ENCODE peak calls at places on chromosomes 11 and 22, in ten cellular contexts. C is ELF-1; B is kidney tubule cell; Y is brain microvascular endothelial cell; D is AG09309; K is hypothalamus; E is activated CD4-positive, alpha-beta T cell treated with anti-CD3 and anti-CD28 coated beads, Interleukin-2, amount 10 ng/mL, durations not matched to agents 7 days and 5 days; R is HAP-1; P is activated naive CD8-positive, alpha-beta T cell treated with anti-CD3 and anti-CD28 coated beads, Interleukin-2, amount 50 U/mL, for 16 hours; Z is activated CD4-positive, alpha-beta memory T cell treated with anti-CD3 and anti-CD28 coated beads for 36 hours. I is an unnamed sample.

GRCh38 chr11:2928605-2929510 is at the start of gene PHLDA2:
- DNase-seq in K (no peak), E (peak; percentile 65), P (no peak), Z (peak; percentile 81), R (no peak), Y (peak; percentile 59), B (peak; percentile 81), C (no peak), D (no peak), I (peak; percentile 52)

GRCh38 chr22:46108564-46109473 is 41.5 kb upstream of the PPARA start:
- DNase-seq in B (peak; percentile 69), C (peak; percentile 69), P (no peak), Z (no peak), D (no peak), E (no peak), R (peak; percentile 61), K (no peak), Y (no peak), I (peak; percentile 48)

GRCh38 chr11:15943418-15944197 is 412.7 kb downstream of the SOX6 start:
- DNase-seq in E (no peak), D (no peak), Z (no peak), K (no peak), B (no peak), R (no peak), Y (no peak), C (no peak), P (no peak), I (no peak)

GRCh38 chr11:46865340-46865739 is 19.3 kb upstream of the CKAP5 start:
- DNase-seq in C (no peak), Z (no peak), K (no peak), Y (peak; percentile 66), E (no peak), R (no peak), P (no peak), B (no peak), D (peak; percentile 25), I (peak; percentile 66)

GRCh38 chr22:50250555-50251471 is at the start of gene HDAC10:
- DNase-seq in Y (peak; percentile 67), Z (peak; percentile 91), C (peak; percentile 85), K (peak; percentile 20), R (peak; percentile 91), P (peak; percentile 64), E (peak; percentile 89), B (peak; percentile 84), D (no peak), I (peak; percentile 91)

GRCh38 chr22:27654536-27655445 is 146.8 kb downstream of the MN1 start:
- DNase-seq in C (peak; percentile 69), K (no peak), Z (no peak), R (peak; percentile 45), D (no peak), P (no peak), Y (no peak), E (no peak), B (no peak), I (no peak)

GRCh38 chr11:36027731-36028130 is 83.9 kb downstream of the LDLRAD3 start:
- DNase-seq in D (no peak), E (no peak), Z (no peak), Y (no peak), P (no peak), B (no peak), C (peak; percentile 48), R (no peak), K (no peak), I (peak; percentile 26)

GRCh38 chr11:72834905-72835304 is 20.7 kb downstream of the ATG16L2 start:
- DNase-seq in Z (no peak), P (no peak), Y (no peak), C (no peak), D (no peak), R (no peak), E (no peak), B (no peak), K (no peak), I (no peak)

GRCh38 chr11:66136752-66137123 is 66.7 kb downstream of the PACS1 start:
- DNase-seq in K (no peak), C (no peak), B (peak; percentile 62), Y (peak; percentile 78), Z (peak; percentile 48), D (no peak), R (no peak), E (no peak), P (no peak), I (no peak)

GRCh38 chr11:131668867-131669780 is 298.7 kb downstream of the NTM start:
- DNase-seq in P (no peak), B (peak; percentile 71), E (peak; percentile 39), Z (peak; percentile 57), Y (peak; percentile 24), R (peak; percentile 74), C (peak; percentile 77), K (peak; percentile 56), D (no peak), I (peak; percentile 48)

GRCh38 chr11:63890368-63890767 is 26.6 kb downstream of the RCOR2 start:
- DNase-seq in Y (no peak), B (no peak), D (no peak), P (no peak), Z (no peak), R (no peak), K (no peak), E (no peak), C (no peak), I (no peak)

GRCh38 chr11:123328281-123328680 is 101.8 kb upstream of the GRAMD1B start:
- DNase-seq in P (no peak), Z (no peak), R (no peak), Y (no peak), K (no peak), E (no peak), C (no peak), D (no peak), B (no peak), I (no peak)

GRCh38 chr11:73176145-73176891 is 34.2 kb upstream of the FCHSD2 start:
- DNase-seq in P (no peak), B (no peak), D (no peak), K (no peak), R (no peak), E (no peak), Z (no peak), Y (no peak), C (no peak), I (no peak)